ENCODE peak calls at places on chromosome 4, in six cellular contexts. One of them, this sample, is unnamed.
A peak's percentile ranks its signal among the peaks of the same experiment; 100 is the strongest.

GRCh38 chr4:65645185-65645584 is 25.1 kb downstream of the EPHA5 start:
- DNase-seq in MM.1S: no peak
- DNase-seq in iPS DF 6.9: no peak
- DNase-seq in CD8-positive, alpha-beta T cell: no peak
- DNase-seq in heart left ventricle: no peak
- DNase-seq in body of pancreas: no peak
- DNase-seq in this sample: no peak

GRCh38 chr4:118754890-118755289 is 69.7 kb downstream of the METTL14 start:
- DNase-seq in heart left ventricle: no peak
- DNase-seq in MM.1S: no peak
- DNase-seq in CD8-positive, alpha-beta T cell: no peak
- DNase-seq in body of pancreas: no peak
- DNase-seq in iPS DF 6.9: no peak
- DNase-seq in this sample: no peak

GRCh38 chr4:140497776-140498636 is at the start of gene MGAT4D:
- DNase-seq in MM.1S: no peak
- DNase-seq in heart left ventricle: no peak
- DNase-seq in body of pancreas: no peak
- DNase-seq in iPS DF 6.9: peak; percentile 2
- DNase-seq in CD8-positive, alpha-beta T cell: no peak
- DNase-seq in this sample: no peak

GRCh38 chr4:162201673-162202072 is 37.9 kb upstream of the FSTL5 start:
- DNase-seq in heart left ventricle: no peak
- DNase-seq in CD8-positive, alpha-beta T cell: no peak
- DNase-seq in MM.1S: peak; percentile 86
- DNase-seq in iPS DF 6.9: no peak
- DNase-seq in body of pancreas: no peak
- DNase-seq in this sample: no peak

GRCh38 chr4:54783402-54784110 is 125.8 kb downstream of the KIT start:
- DNase-seq in CD8-positive, alpha-beta T cell: no peak
- DNase-seq in heart left ventricle: peak; percentile 8
- DNase-seq in body of pancreas: no peak
- DNase-seq in iPS DF 6.9: no peak
- DNase-seq in MM.1S: no peak
- DNase-seq in this sample: no peak

GRCh38 chr4:161336016-161336415 is 827.8 kb downstream of the FSTL5 start:
- DNase-seq in CD8-positive, alpha-beta T cell: no peak
- DNase-seq in heart left ventricle: no peak
- DNase-seq in iPS DF 6.9: no peak
- DNase-seq in body of pancreas: no peak
- DNase-seq in MM.1S: no peak
- DNase-seq in this sample: no peak

GRCh38 chr4:151407466-151408379 is 1.3 kb upstream of the FHIP1A start:
- DNase-seq in body of pancreas: peak; percentile 47
- DNase-seq in MM.1S: peak; percentile 95
- DNase-seq in iPS DF 6.9: no peak
- DNase-seq in heart left ventricle: peak; percentile 15
- DNase-seq in CD8-positive, alpha-beta T cell: peak; percentile 51
- DNase-seq in this sample: peak; percentile 68

GRCh38 chr4:107248571-107248970 is 212.5 kb upstream of the DKK2 start:
- DNase-seq in body of pancreas: no peak
- DNase-seq in heart left ventricle: no peak
- DNase-seq in CD8-positive, alpha-beta T cell: no peak
- DNase-seq in MM.1S: no peak
- DNase-seq in iPS DF 6.9: no peak
- DNase-seq in this sample: no peak

GRCh38 chr4:17817027-17817426 is 6.2 kb downstream of the NCAPG start:
- DNase-seq in iPS DF 6.9: no peak
- DNase-seq in MM.1S: peak; percentile 65
- DNase-seq in heart left ventricle: no peak
- DNase-seq in body of pancreas: no peak
- DNase-seq in CD8-positive, alpha-beta T cell: no peak
- DNase-seq in this sample: no peak

GRCh38 chr4:75547647-75548387 is 8.0 kb upstream of the ODAPH start:
- DNase-seq in body of pancreas: peak; percentile 42
- DNase-seq in MM.1S: peak; percentile 61
- DNase-seq in heart left ventricle: peak; percentile 18
- DNase-seq in CD8-positive, alpha-beta T cell: no peak
- DNase-seq in iPS DF 6.9: no peak
- DNase-seq in this sample: peak; percentile 65

GRCh38 chr4:141039156-141039555 is 94.1 kb downstream of the RNF150 start:
- DNase-seq in body of pancreas: no peak
- DNase-seq in iPS DF 6.9: no peak
- DNase-seq in MM.1S: no peak
- DNase-seq in heart left ventricle: no peak
- DNase-seq in CD8-positive, alpha-beta T cell: no peak
- DNase-seq in this sample: no peak

GRCh38 chr4:48079972-48080391 is 54.1 kb downstream of the TXK start:
- DNase-seq in heart left ventricle: no peak
- DNase-seq in MM.1S: no peak
- DNase-seq in iPS DF 6.9: no peak
- DNase-seq in CD8-positive, alpha-beta T cell: no peak
- DNase-seq in body of pancreas: no peak
- DNase-seq in this sample: no peak

GRCh38 chr4:98771959-98772619 is 113.7 kb upstream of the TSPAN5 start:
- DNase-seq in iPS DF 6.9: no peak
- DNase-seq in heart left ventricle: no peak
- DNase-seq in CD8-positive, alpha-beta T cell: no peak
- DNase-seq in MM.1S: no peak
- DNase-seq in body of pancreas: no peak
- DNase-seq in this sample: no peak

GRCh38 chr4:90113881-90114457 is 13.2 kb upstream of the CCSER1 start:
- DNase-seq in body of pancreas: no peak
- DNase-seq in heart left ventricle: no peak
- DNase-seq in MM.1S: no peak
- DNase-seq in iPS DF 6.9: no peak
- DNase-seq in CD8-positive, alpha-beta T cell: no peak
- DNase-seq in this sample: no peak

GRCh38 chr4:17103231-17103630 is 204.8 kb upstream of the LDB2 start:
- DNase-seq in CD8-positive, alpha-beta T cell: no peak
- DNase-seq in body of pancreas: no peak
- DNase-seq in heart left ventricle: no peak
- DNase-seq in MM.1S: no peak
- DNase-seq in iPS DF 6.9: no peak
- DNase-seq in this sample: no peak

GRCh38 chr4:138945840-138946239 is 69.7 kb upstream of the NOCT start:
- DNase-seq in iPS DF 6.9: no peak
- DNase-seq in CD8-positive, alpha-beta T cell: no peak
- DNase-seq in body of pancreas: no peak
- DNase-seq in heart left ventricle: no peak
- DNase-seq in MM.1S: no peak
- DNase-seq in this sample: no peak

GRCh38 chr4:8192748-8193738 is 6.0 kb upstream of the SH3TC1 start:
- DNase-seq in heart left ventricle: no peak
- DNase-seq in CD8-positive, alpha-beta T cell: no peak
- DNase-seq in body of pancreas: peak; percentile 85
- DNase-seq in MM.1S: peak; percentile 69
- DNase-seq in iPS DF 6.9: no peak
- DNase-seq in this sample: peak; percentile 71

GRCh38 chr4:38242822-38243384 is 282.7 kb downstream of the PTTG2 start:
- DNase-seq in CD8-positive, alpha-beta T cell: no peak
- DNase-seq in body of pancreas: no peak
- DNase-seq in MM.1S: no peak
- DNase-seq in heart left ventricle: no peak
- DNase-seq in iPS DF 6.9: no peak
- DNase-seq in this sample: no peak

GRCh38 chr4:68613752-68614151 is 37.6 kb upstream of the UGT2B17 start:
- DNase-seq in iPS DF 6.9: no peak
- DNase-seq in heart left ventricle: no peak
- DNase-seq in body of pancreas: no peak
- DNase-seq in CD8-positive, alpha-beta T cell: no peak
- DNase-seq in MM.1S: no peak
- DNase-seq in this sample: no peak

GRCh38 chr4:55475394-55476243 is 71.1 kb downstream of the CLOCK start:
- DNase-seq in iPS DF 6.9: no peak
- DNase-seq in heart left ventricle: no peak
- DNase-seq in CD8-positive, alpha-beta T cell: no peak
- DNase-seq in MM.1S: no peak
- DNase-seq in body of pancreas: no peak
- DNase-seq in this sample: no peak

GRCh38 chr4:126136922-126137781 is 822.4 kb downstream of the FAT4 start:
- DNase-seq in heart left ventricle: no peak
- DNase-seq in iPS DF 6.9: no peak
- DNase-seq in body of pancreas: no peak
- DNase-seq in CD8-positive, alpha-beta T cell: no peak
- DNase-seq in MM.1S: no peak
- DNase-seq in this sample: no peak

GRCh38 chr4:174669278-174669677 is 147.0 kb upstream of the HPGD start:
- DNase-seq in CD8-positive, alpha-beta T cell: no peak
- DNase-seq in body of pancreas: no peak
- DNase-seq in MM.1S: no peak
- DNase-seq in iPS DF 6.9: no peak
- DNase-seq in heart left ventricle: no peak
- DNase-seq in this sample: no peak

GRCh38 chr4:122584517-122584916 is 36.3 kb downstream of the IL21 start:
- DNase-seq in iPS DF 6.9: no peak
- DNase-seq in heart left ventricle: no peak
- DNase-seq in CD8-positive, alpha-beta T cell: no peak
- DNase-seq in body of pancreas: no peak
- DNase-seq in MM.1S: peak; percentile 52
- DNase-seq in this sample: no peak

GRCh38 chr4:26594778-26595177 is 10.9 kb downstream of the TBC1D19 start:
- DNase-seq in heart left ventricle: no peak
- DNase-seq in MM.1S: no peak
- DNase-seq in body of pancreas: no peak
- DNase-seq in iPS DF 6.9: no peak
- DNase-seq in CD8-positive, alpha-beta T cell: no peak
- DNase-seq in this sample: no peak

GRCh38 chr4:8279321-8280157 is 10.0 kb downstream of the HTRA3 start:
- DNase-seq in MM.1S: no peak
- DNase-seq in CD8-positive, alpha-beta T cell: no peak
- DNase-seq in iPS DF 6.9: no peak
- DNase-seq in heart left ventricle: no peak
- DNase-seq in body of pancreas: no peak
- DNase-seq in this sample: no peak

GRCh38 chr4:154013576-154013975 is 224.7 kb upstream of the SFRP2 start:
- DNase-seq in MM.1S: no peak
- DNase-seq in iPS DF 6.9: no peak
- DNase-seq in heart left ventricle: no peak
- DNase-seq in body of pancreas: no peak
- DNase-seq in CD8-positive, alpha-beta T cell: no peak
- DNase-seq in this sample: no peak

GRCh38 chr4:154018659-154019058 is 229.8 kb upstream of the SFRP2 start:
- DNase-seq in CD8-positive, alpha-beta T cell: no peak
- DNase-seq in heart left ventricle: no peak
- DNase-seq in iPS DF 6.9: no peak
- DNase-seq in body of pancreas: no peak
- DNase-seq in MM.1S: no peak
- DNase-seq in this sample: no peak

GRCh38 chr4:154009795-154010194 is 220.9 kb upstream of the SFRP2 start:
- DNase-seq in CD8-positive, alpha-beta T cell: no peak
- DNase-seq in body of pancreas: no peak
- DNase-seq in iPS DF 6.9: no peak
- DNase-seq in MM.1S: no peak
- DNase-seq in heart left ventricle: no peak
- DNase-seq in this sample: no peak

GRCh38 chr4:154010377-154010776 is 221.5 kb upstream of the SFRP2 start:
- DNase-seq in CD8-positive, alpha-beta T cell: no peak
- DNase-seq in iPS DF 6.9: no peak
- DNase-seq in body of pancreas: peak; percentile 43
- DNase-seq in MM.1S: no peak
- DNase-seq in heart left ventricle: no peak
- DNase-seq in this sample: no peak

DNA sequence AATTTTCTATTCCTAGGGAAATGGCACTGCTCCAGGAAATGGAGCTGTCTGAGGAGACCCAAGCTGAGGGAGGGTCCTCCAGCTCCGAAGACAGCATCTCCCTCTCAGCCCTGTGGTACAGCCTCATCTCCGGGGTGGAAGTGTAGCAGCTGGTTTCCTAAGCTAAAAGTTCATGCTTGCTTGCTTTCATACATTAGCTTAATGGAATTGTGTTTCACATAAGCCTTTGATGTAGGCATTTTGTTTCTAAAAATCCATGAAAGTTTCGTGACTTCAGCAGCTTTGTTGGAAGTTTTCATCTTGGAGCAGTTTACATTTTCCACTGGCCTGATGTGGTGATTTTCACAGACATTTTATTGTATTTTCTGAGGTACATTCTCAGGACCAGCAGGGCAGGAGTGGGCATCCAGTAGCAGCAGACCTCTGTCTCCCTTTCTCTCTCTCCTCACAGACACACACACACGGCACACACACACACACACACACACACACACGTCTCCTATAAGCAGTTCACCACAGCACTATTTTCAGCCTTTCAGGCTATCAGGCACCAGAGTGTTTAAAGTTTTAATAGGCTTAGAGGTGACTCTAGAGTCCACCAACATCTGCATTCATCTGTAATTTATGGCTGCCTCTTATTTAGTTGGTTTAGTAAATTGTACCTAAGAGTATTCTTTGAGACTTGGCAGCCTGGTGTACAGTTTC is 225.7 kb upstream of the SFRP2 start:
- DNase-seq in MM.1S: no peak
- DNase-seq in CD8-positive, alpha-beta T cell: no peak
- DNase-seq in iPS DF 6.9: no peak
- DNase-seq in body of pancreas: no peak
- DNase-seq in heart left ventricle: no peak
- DNase-seq in this sample: no peak
- H3K4me3 ChIP-seq in MM.1S: no peak overlapping the region
- H3K4me3 ChIP-seq in CD8-positive, alpha-beta T cell: no peak overlapping the region
- H3K4me3 ChIP-seq in iPS DF 6.9: no peak overlapping the region
- H3K4me3 ChIP-seq in body of pancreas: no peak overlapping the region
- H3K4me3 ChIP-seq in heart left ventricle: no peak overlapping the region
- H3K4me3 ChIP-seq in this sample: no peak overlapping the region

DNA sequence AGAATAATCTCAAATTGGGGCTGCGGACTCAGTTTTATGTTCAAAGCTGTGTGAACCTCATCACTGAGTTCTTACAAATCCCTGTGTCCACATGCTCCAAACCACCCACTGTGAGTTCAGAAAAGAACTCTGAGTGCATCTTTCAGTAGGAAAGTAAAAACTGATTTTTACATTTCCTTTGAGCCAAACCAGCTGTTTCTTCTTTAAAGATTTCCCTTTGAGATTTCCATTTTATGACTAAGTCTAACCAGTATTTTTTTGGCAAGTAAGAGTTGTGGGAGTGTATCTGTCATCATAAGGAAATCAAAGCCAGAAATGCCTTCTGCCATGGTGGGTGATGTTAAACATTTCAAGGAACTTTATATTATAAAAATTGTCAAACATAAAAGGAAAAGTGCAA is 100.0 kb downstream of the TET2 start:
- DNase-seq in MM.1S: no peak
- DNase-seq in iPS DF 6.9: no peak
- DNase-seq in heart left ventricle: no peak
- DNase-seq in CD8-positive, alpha-beta T cell: no peak
- DNase-seq in body of pancreas: peak; percentile 3
- DNase-seq in this sample: no peak
- H3K27ac ChIP-seq in MM.1S: no peak overlapping the region
- H3K27ac ChIP-seq in iPS DF 6.9: no peak overlapping the region
- H3K27ac ChIP-seq in heart left ventricle: no peak overlapping the region
- H3K27ac ChIP-seq in CD8-positive, alpha-beta T cell: no peak overlapping the region
- H3K27ac ChIP-seq in body of pancreas: no peak overlapping the region
- H3K27ac ChIP-seq in this sample: no peak overlapping the region

GRCh38 chr4:67499799-67500198 is 45.5 kb downstream of the CENPC start:
- DNase-seq in iPS DF 6.9: no peak
- DNase-seq in heart left ventricle: no peak
- DNase-seq in body of pancreas: no peak
- DNase-seq in MM.1S: no peak
- DNase-seq in CD8-positive, alpha-beta T cell: no peak
- DNase-seq in this sample: no peak
- H3K36me3 ChIP-seq in iPS DF 6.9: no peaks in the 10 kb centered on the region
- H3K36me3 ChIP-seq in heart left ventricle: no peaks in the 10 kb centered on the region
- H3K36me3 ChIP-seq in body of pancreas: no peaks in the 10 kb centered on the region
- H3K36me3 ChIP-seq in MM.1S: no peaks in the 10 kb centered on the region
- H3K36me3 ChIP-seq in CD8-positive, alpha-beta T cell: peaks cover 17% of the 10 kb centered on the region
- H3K36me3 ChIP-seq in this sample: peaks cover 55% of the 10 kb centered on the region

GRCh38 chr4:74037076-74037475 is 1.4 kb downstream of the CXCL3 start:
- DNase-seq in body of pancreas: no peak
- DNase-seq in MM.1S: no peak
- DNase-seq in heart left ventricle: no peak
- DNase-seq in iPS DF 6.9: no peak
- DNase-seq in CD8-positive, alpha-beta T cell: no peak
- DNase-seq in this sample: no peak
- H3K4me3 ChIP-seq in body of pancreas: no peak overlapping the region
- H3K4me3 ChIP-seq in MM.1S: no peak overlapping the region
- H3K4me3 ChIP-seq in heart left ventricle: no peak overlapping the region
- H3K4me3 ChIP-seq in iPS DF 6.9: no peak overlapping the region
- H3K4me3 ChIP-seq in CD8-positive, alpha-beta T cell: no peak overlapping the region
- H3K4me3 ChIP-seq in this sample: peak overlapping the region; percentile 72

This sample was measured in lower lobe of right lung.